ENCODE peak calls at places on chromosome 11, in six cellular contexts. One of them, this sample, is unnamed.

GRCh38 chr11:69540118-69541000 is 58.9 kb downstream of the LINC01488 start:
- DNase-seq in CD4-positive, alpha-beta T cell: no peak
- DNase-seq in cardiac fibroblast: no peak
- DNase-seq in breast epithelium: no peak
- DNase-seq in brain microvascular endothelial cell: no peak
- DNase-seq in foreskin fibroblast: no peak
- DNase-seq in this sample: no peak

GRCh38 chr11:69467646-69468045 is 13.8 kb upstream of the LINC01488 start:
- DNase-seq in CD4-positive, alpha-beta T cell: no peak
- DNase-seq in brain microvascular endothelial cell: no peak
- DNase-seq in cardiac fibroblast: no peak
- DNase-seq in breast epithelium: no peak
- DNase-seq in foreskin fibroblast: no peak
- DNase-seq in this sample: no peak

GRCh38 chr11:19656140-19656541 is 56.5 kb upstream of the NAV2 start:
- DNase-seq in cardiac fibroblast: no peak
- DNase-seq in brain microvascular endothelial cell: no peak
- DNase-seq in foreskin fibroblast: no peak
- DNase-seq in breast epithelium: peak
- DNase-seq in CD4-positive, alpha-beta T cell: no peak
- DNase-seq in this sample: no peak

GRCh38 chr11:132646890-132647289 is 885.4 kb downstream of the OPCML start:
- DNase-seq in foreskin fibroblast: no peak
- DNase-seq in breast epithelium: no peak
- DNase-seq in cardiac fibroblast: no peak
- DNase-seq in brain microvascular endothelial cell: no peak
- DNase-seq in CD4-positive, alpha-beta T cell: no peak
- DNase-seq in this sample: no peak

GRCh38 chr11:47573321-47573720 is 5.4 kb downstream of the KBTBD4 start:
- DNase-seq in cardiac fibroblast: no peak
- DNase-seq in foreskin fibroblast: no peak
- DNase-seq in brain microvascular endothelial cell: no peak
- DNase-seq in CD4-positive, alpha-beta T cell: no peak
- DNase-seq in breast epithelium: no peak
- DNase-seq in this sample: no peak

GRCh38 chr11:72534859-72535547 is 100.7 kb upstream of the CLPB start:
- DNase-seq in cardiac fibroblast: no peak
- DNase-seq in foreskin fibroblast: peak
- DNase-seq in brain microvascular endothelial cell: no peak
- DNase-seq in breast epithelium: no peak
- DNase-seq in CD4-positive, alpha-beta T cell: no peak
- DNase-seq in this sample: no peak

GRCh38 chr11:7654094-7654742 is 19.1 kb downstream of the CYB5R2 start:
- DNase-seq in breast epithelium: no peak
- DNase-seq in CD4-positive, alpha-beta T cell: no peak
- DNase-seq in cardiac fibroblast: no peak
- DNase-seq in foreskin fibroblast: peak
- DNase-seq in brain microvascular endothelial cell: no peak
- DNase-seq in this sample: no peak

GRCh38 chr11:82239498-82239897 is 494.2 kb downstream of the FAM181B start:
- DNase-seq in CD4-positive, alpha-beta T cell: no peak
- DNase-seq in breast epithelium: no peak
- DNase-seq in foreskin fibroblast: no peak
- DNase-seq in cardiac fibroblast: no peak
- DNase-seq in brain microvascular endothelial cell: no peak
- DNase-seq in this sample: no peak

GRCh38 chr11:128470081-128470480 is 117.3 kb downstream of the ETS1 start:
- DNase-seq in cardiac fibroblast: no peak
- DNase-seq in CD4-positive, alpha-beta T cell: no peak
- DNase-seq in foreskin fibroblast: no peak
- DNase-seq in breast epithelium: no peak
- DNase-seq in brain microvascular endothelial cell: no peak
- DNase-seq in this sample: no peak

GRCh38 chr11:61870429-61871039 is 20.8 kb downstream of the FADS3 start:
- DNase-seq in brain microvascular endothelial cell: no peak
- DNase-seq in CD4-positive, alpha-beta T cell: no peak
- DNase-seq in cardiac fibroblast: peak
- DNase-seq in foreskin fibroblast: peak
- DNase-seq in breast epithelium: no peak
- DNase-seq in this sample: no peak

GRCh38 chr11:121652982-121653381 is 200.2 kb upstream of the SORL1-AS1 start:
- DNase-seq in breast epithelium: no peak
- DNase-seq in brain microvascular endothelial cell: no peak
- DNase-seq in foreskin fibroblast: peak
- DNase-seq in cardiac fibroblast: peak
- DNase-seq in CD4-positive, alpha-beta T cell: no peak
- DNase-seq in this sample: no peak

GRCh38 chr11:118572914-118573550 is 823 bp downstream of the ARCN1 start:
- DNase-seq in brain microvascular endothelial cell: peak
- DNase-seq in cardiac fibroblast: peak
- DNase-seq in foreskin fibroblast: peak
- DNase-seq in CD4-positive, alpha-beta T cell: peak
- DNase-seq in breast epithelium: no peak
- DNase-seq in this sample: no peak

GRCh38 chr11:86816251-86816726 is 15.9 kb downstream of the PRSS23 start:
- DNase-seq in breast epithelium: no peak
- DNase-seq in cardiac fibroblast: peak
- DNase-seq in brain microvascular endothelial cell: peak
- DNase-seq in CD4-positive, alpha-beta T cell: no peak
- DNase-seq in foreskin fibroblast: peak
- DNase-seq in this sample: no peak

GRCh38 chr11:129119036-129119435 is 73.1 kb downstream of the ARHGAP32 start:
- DNase-seq in cardiac fibroblast: no peak
- DNase-seq in breast epithelium: no peak
- DNase-seq in foreskin fibroblast: no peak
- DNase-seq in brain microvascular endothelial cell: no peak
- DNase-seq in CD4-positive, alpha-beta T cell: no peak
- DNase-seq in this sample: no peak

GRCh38 chr11:17770048-17770652 is 35.6 kb downstream of the KCNC1 start:
- DNase-seq in CD4-positive, alpha-beta T cell: no peak
- DNase-seq in foreskin fibroblast: no peak
- DNase-seq in brain microvascular endothelial cell: no peak
- DNase-seq in breast epithelium: no peak
- DNase-seq in cardiac fibroblast: no peak
- DNase-seq in this sample: no peak

GRCh38 chr11:17769218-17769617 is 34.6 kb downstream of the KCNC1 start:
- DNase-seq in foreskin fibroblast: no peak
- DNase-seq in brain microvascular endothelial cell: no peak
- DNase-seq in cardiac fibroblast: no peak
- DNase-seq in CD4-positive, alpha-beta T cell: no peak
- DNase-seq in breast epithelium: no peak
- DNase-seq in this sample: no peak

GRCh38 chr11:17771415-17771814 is 36.8 kb downstream of the KCNC1 start:
- DNase-seq in CD4-positive, alpha-beta T cell: no peak
- DNase-seq in brain microvascular endothelial cell: no peak
- DNase-seq in foreskin fibroblast: no peak
- DNase-seq in cardiac fibroblast: no peak
- DNase-seq in breast epithelium: no peak
- DNase-seq in this sample: no peak

GRCh38 chr11:17771841-17772401 is 37.3 kb downstream of the KCNC1 start:
- DNase-seq in cardiac fibroblast: no peak
- DNase-seq in CD4-positive, alpha-beta T cell: no peak
- DNase-seq in breast epithelium: no peak
- DNase-seq in foreskin fibroblast: no peak
- DNase-seq in brain microvascular endothelial cell: no peak
- DNase-seq in this sample: no peak

GRCh38 chr11:17770917-17771316 is 36.3 kb downstream of the KCNC1 start:
- DNase-seq in breast epithelium: no peak
- DNase-seq in CD4-positive, alpha-beta T cell: no peak
- DNase-seq in brain microvascular endothelial cell: no peak
- DNase-seq in foreskin fibroblast: peak
- DNase-seq in cardiac fibroblast: peak
- DNase-seq in this sample: no peak
- TF ChIP-seq CTCF in breast epithelium: no peak
- TF ChIP-seq CTCF in CD4-positive, alpha-beta T cell: no peak
- TF ChIP-seq CTCF in brain microvascular endothelial cell: peak
- TF ChIP-seq CTCF in foreskin fibroblast: peak
- TF ChIP-seq CTCF in cardiac fibroblast: no peak
- TF ChIP-seq CTCF in this sample: no peak

GRCh38 chr11:111764621-111765020 is 1.6 kb downstream of the PPP2R1B start:
- DNase-seq in brain microvascular endothelial cell: no peak
- DNase-seq in cardiac fibroblast: peak
- DNase-seq in breast epithelium: no peak
- DNase-seq in foreskin fibroblast: peak
- DNase-seq in CD4-positive, alpha-beta T cell: no peak
- DNase-seq in this sample: no peak

GRCh38 chr11:111765320-111765983 is 737 bp downstream of the PPP2R1B start:
- DNase-seq in foreskin fibroblast: peak
- DNase-seq in cardiac fibroblast: no peak
- DNase-seq in brain microvascular endothelial cell: no peak
- DNase-seq in CD4-positive, alpha-beta T cell: no peak
- DNase-seq in breast epithelium: no peak
- DNase-seq in this sample: no peak

GRCh38 chr11:111761056-111761455 is 5.1 kb downstream of the PPP2R1B start:
- DNase-seq in foreskin fibroblast: no peak
- DNase-seq in cardiac fibroblast: no peak
- DNase-seq in brain microvascular endothelial cell: no peak
- DNase-seq in breast epithelium: no peak
- DNase-seq in CD4-positive, alpha-beta T cell: no peak
- DNase-seq in this sample: no peak

GRCh38 chr11:111762526-111762925 is 3.7 kb downstream of the PPP2R1B start:
- DNase-seq in brain microvascular endothelial cell: no peak
- DNase-seq in breast epithelium: no peak
- DNase-seq in CD4-positive, alpha-beta T cell: no peak
- DNase-seq in cardiac fibroblast: no peak
- DNase-seq in foreskin fibroblast: no peak
- DNase-seq in this sample: no peak

GRCh38 chr11:111762981-111763643 is 3.1 kb downstream of the PPP2R1B start:
- DNase-seq in breast epithelium: no peak
- DNase-seq in foreskin fibroblast: peak
- DNase-seq in brain microvascular endothelial cell: no peak
- DNase-seq in cardiac fibroblast: peak
- DNase-seq in CD4-positive, alpha-beta T cell: no peak
- DNase-seq in this sample: no peak
- TF ChIP-seq CTCF in breast epithelium: no peak
- TF ChIP-seq CTCF in foreskin fibroblast: peak
- TF ChIP-seq CTCF in brain microvascular endothelial cell: peak
- TF ChIP-seq CTCF in cardiac fibroblast: peak
- TF ChIP-seq CTCF in CD4-positive, alpha-beta T cell: no peak
- TF ChIP-seq CTCF in this sample: no peak

DNA sequence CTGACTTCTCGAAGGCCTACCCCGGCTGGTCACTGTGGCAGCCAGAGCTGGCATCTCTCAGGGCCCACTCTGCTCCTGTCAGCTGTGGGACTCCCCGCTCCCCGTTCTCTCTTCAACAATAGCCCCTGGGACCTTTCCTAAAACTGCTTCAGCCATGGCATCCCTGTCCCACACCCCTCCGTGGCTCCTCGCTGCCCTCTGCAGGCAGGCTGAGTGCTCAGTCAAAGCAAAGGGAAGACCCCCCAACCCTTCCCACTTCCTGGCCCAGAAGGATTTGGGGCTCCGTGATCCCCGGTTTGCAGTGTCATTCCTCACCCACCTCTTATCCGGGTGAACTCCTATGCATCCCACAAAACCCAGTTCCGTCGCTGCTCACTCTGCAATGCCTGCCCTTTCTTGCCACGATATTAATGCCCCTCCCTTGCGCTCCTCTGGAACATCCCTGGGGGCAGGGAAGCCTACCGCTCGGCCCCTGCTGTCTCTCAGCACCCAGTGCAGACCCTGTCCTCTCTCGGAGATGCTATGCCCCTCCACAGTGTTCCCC is 1.6 kb upstream of the TH start:
- DNase-seq in cardiac fibroblast: no peak
- DNase-seq in foreskin fibroblast: no peak
- DNase-seq in CD4-positive, alpha-beta T cell: no peak
- DNase-seq in brain microvascular endothelial cell: no peak
- DNase-seq in breast epithelium: no peak
- DNase-seq in this sample: no peak
- TF ChIP-seq CTCF in cardiac fibroblast: peak
- TF ChIP-seq CTCF in foreskin fibroblast: peak
- TF ChIP-seq CTCF in CD4-positive, alpha-beta T cell: no peak
- TF ChIP-seq CTCF in brain microvascular endothelial cell: peak
- TF ChIP-seq CTCF in breast epithelium: no peak
- TF ChIP-seq CTCF in this sample: no peak

DNA sequence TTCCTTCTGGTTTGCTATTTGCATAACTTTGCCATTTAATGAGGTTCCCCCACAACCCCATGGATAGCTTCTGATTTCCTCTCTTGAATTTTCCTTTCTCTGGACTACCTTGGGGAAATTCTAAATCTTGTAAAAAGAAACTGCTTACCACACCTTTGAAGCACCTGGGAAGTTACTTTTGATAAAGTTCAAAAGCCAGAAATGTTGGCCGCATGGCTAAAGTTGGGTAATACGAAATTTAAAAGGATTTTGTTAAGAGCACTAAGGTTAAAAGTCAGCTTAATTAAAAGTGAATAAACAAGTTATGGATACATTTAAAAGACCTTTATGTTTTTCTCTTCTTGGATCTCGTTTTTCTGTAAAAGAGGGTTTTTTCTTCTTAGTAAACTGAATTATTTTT is 5.5 kb downstream of the CASP4 start:
- DNase-seq in breast epithelium: no peak
- DNase-seq in cardiac fibroblast: no peak
- DNase-seq in CD4-positive, alpha-beta T cell: no peak
- DNase-seq in brain microvascular endothelial cell: no peak
- DNase-seq in foreskin fibroblast: no peak
- DNase-seq in this sample: no peak
- TF ChIP-seq CTCF in breast epithelium: no peak
- TF ChIP-seq CTCF in cardiac fibroblast: no peak
- TF ChIP-seq CTCF in CD4-positive, alpha-beta T cell: no peak
- TF ChIP-seq CTCF in brain microvascular endothelial cell: no peak
- TF ChIP-seq CTCF in foreskin fibroblast: no peak
- TF ChIP-seq CTCF in this sample: no peak

DNA sequence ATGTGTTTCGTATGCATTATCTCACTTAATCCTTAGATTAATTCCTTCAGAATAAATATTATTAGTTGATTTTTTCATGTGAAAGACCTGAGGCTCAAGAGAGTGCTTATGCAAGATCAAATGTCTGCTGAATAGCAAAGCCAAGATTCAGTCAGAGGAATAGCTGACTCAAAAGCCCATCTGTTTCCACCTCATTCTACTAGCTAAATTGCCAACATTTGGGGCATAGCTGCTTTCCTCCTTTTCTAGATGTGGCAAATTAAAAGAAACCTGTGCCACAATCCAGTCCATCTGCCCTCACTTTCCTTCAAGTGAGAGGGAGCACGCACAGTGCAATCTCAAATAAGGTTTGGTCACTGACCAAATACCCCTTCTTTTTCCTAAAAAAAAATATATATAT is 121.1 kb downstream of the PAX6 start:
- DNase-seq in cardiac fibroblast: peak
- DNase-seq in CD4-positive, alpha-beta T cell: no peak
- DNase-seq in brain microvascular endothelial cell: no peak
- DNase-seq in foreskin fibroblast: peak
- DNase-seq in breast epithelium: no peak
- DNase-seq in this sample: no peak
- TF ChIP-seq CTCF in cardiac fibroblast: no peak
- TF ChIP-seq CTCF in CD4-positive, alpha-beta T cell: no peak
- TF ChIP-seq CTCF in brain microvascular endothelial cell: no peak
- TF ChIP-seq CTCF in foreskin fibroblast: no peak
- TF ChIP-seq CTCF in breast epithelium: no peak
- TF ChIP-seq CTCF in this sample: no peak

DNA sequence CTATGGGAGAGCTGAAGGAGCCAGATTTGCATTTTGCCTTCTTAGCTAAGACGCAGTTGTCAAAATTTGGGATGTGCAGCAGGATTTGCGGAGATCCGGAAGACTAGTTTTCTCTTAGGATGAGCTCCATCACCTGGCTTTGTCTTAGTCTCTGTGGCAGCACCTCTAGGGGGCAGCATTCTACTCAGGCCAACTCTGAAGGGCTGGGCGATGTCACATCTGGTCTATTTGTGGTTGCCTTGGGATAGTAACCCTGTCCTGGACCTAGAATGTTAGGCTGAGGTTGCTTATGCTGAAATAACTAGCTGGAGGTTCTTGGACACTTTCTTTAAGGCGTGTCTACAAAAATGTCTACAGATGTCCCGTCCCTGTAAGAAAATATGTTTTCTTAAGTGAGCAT is 116.2 kb downstream of the FAT3 start:
- DNase-seq in CD4-positive, alpha-beta T cell: no peak
- DNase-seq in brain microvascular endothelial cell: peak
- DNase-seq in breast epithelium: no peak
- DNase-seq in foreskin fibroblast: peak
- DNase-seq in cardiac fibroblast: peak
- DNase-seq in this sample: no peak
- TF ChIP-seq CTCF in CD4-positive, alpha-beta T cell: no peak
- TF ChIP-seq CTCF in brain microvascular endothelial cell: peak
- TF ChIP-seq CTCF in breast epithelium: no peak
- TF ChIP-seq CTCF in foreskin fibroblast: peak
- TF ChIP-seq CTCF in cardiac fibroblast: peak
- TF ChIP-seq CTCF in this sample: no peak